ENCODE peak calls at places on chromosomes 16 and 17, in ten cellular contexts. Q is amygdala; S is T-cell; Z is fibroblast of mammary gland; G is NCI-H1092 treated with DMSO at 0.1 percent for 48 hours; O is cardiac fibroblast; M is activated T-helper 1 cell treated with anti-CD3 and anti-CD28 coated beads, Interleukin-12 subunit alpha, Interleukin-12 subunit beta, Interleukin-2, Interleukin-4 antibody, amounts not matched to agents 30 ng/mL and 10 ng/mL and 1 ng/mL, durations not matched to agents 14 hours and 24 hours and 36 hours; J is stimulated activated CD4-positive, alpha-beta T cell treated with anti-CD3 and anti-CD28 coated beads, Interleukin-1b, Interleukin-23, amount 100 ng/mL, for 24 hours; R is activated naive CD8-positive, alpha-beta T cell treated with anti-CD3 and anti-CD28 coated beads for 36 hours; N is amniotic epithelial cell. K is an unnamed sample.

GRCh38 chr16:67571981-67572431 is 9.7 kb downstream of the CTCF start:
- DNase-seq in Z (peak), Q (no peak), N (peak), M (no peak), S (no peak), J (no peak), R (no peak), G (no peak), O (peak), K (peak)

GRCh38 chr16:118857-119256 is 19.6 kb downstream of the NPRL3 start:
- DNase-seq in O (no peak), Q (no peak), Z (no peak), J (no peak), G (no peak), S (no peak), R (no peak), M (no peak), N (no peak), K (no peak)

GRCh38 chr17:64984776-64985521 is 65.7 kb upstream of the LRRC37A3 start:
- DNase-seq in R (no peak), O (peak), Z (peak), G (no peak), S (peak), Q (no peak), M (peak), N (peak), J (no peak), K (peak)

GRCh38 chr16:80208015-80208414 is 332.8 kb upstream of the DYNLRB2 start:
- DNase-seq in J (no peak), S (no peak), Q (no peak), G (no peak), O (no peak), N (no peak), M (no peak), Z (no peak), R (no peak), K (no peak)

GRCh38 chr17:9239260-9239820 is 218.0 kb downstream of the NTN1 start:
- DNase-seq in G (no peak), M (no peak), N (no peak), R (peak), O (no peak), J (no peak), Z (no peak), Q (no peak), S (no peak), K (no peak)

GRCh38 chr16:89722392-89723278 is 1.3 kb downstream of the ZNF276 start:
- DNase-seq in N (peak), Z (peak), J (peak), M (peak), S (peak), Q (peak), G (no peak), R (peak), O (peak), K (peak)

GRCh38 chr16:66970775-66971725 is 10.0 kb downstream of the CES3 start:
- DNase-seq in R (no peak), O (peak), G (no peak), N (peak), S (no peak), M (no peak), Z (peak), J (no peak), Q (no peak), K (no peak)

GRCh38 chr16:8975039-8975438 is 11.3 kb upstream of the USP7 start:
- DNase-seq in S (no peak), J (no peak), M (no peak), N (no peak), Q (no peak), G (no peak), O (no peak), R (no peak), Z (no peak), K (no peak)

GRCh38 chr17:77644181-77644972 is 314.1 kb upstream of the TNRC6C start:
- DNase-seq in Q (no peak), S (no peak), N (no peak), R (no peak), M (no peak), G (peak), O (no peak), J (no peak), Z (no peak), K (no peak)

GRCh38 chr16:84650062-84650991 is 2.0 kb downstream of the KLHL36 start:
- DNase-seq in O (peak), S (no peak), R (no peak), J (no peak), G (no peak), M (no peak), Q (no peak), Z (peak), N (peak), K (peak)

GRCh38 chr17:80262291-80262690 is 1.6 kb downstream of the RNF213 start:
- DNase-seq in J (no peak), G (no peak), M (no peak), N (no peak), Z (no peak), Q (no peak), S (no peak), R (no peak), O (no peak), K (no peak)

K was measured in fibroblast of lung.